ENCODE peak calls at places on chromosomes 13 and 19, in seven cellular contexts. U is BE2C, Q is transverse colon, R is AG09309, Z is adrenal gland, X is fibroblast of lung, V is GM12864. W is an unnamed sample.

GRCh38 chr13:47117268-47117667 is 220.4 kb upstream of the HTR2A start:
- DNase-seq in U (no peak), Q (no peak), R (peak; percentile 32), Z (no peak), X (peak; percentile 77), V (no peak), W (no peak)

GRCh38 chr19:10450853-10451609 is 30.7 kb downstream of the PDE4A start:
- DNase-seq in U (peak; percentile 71), Q (peak; percentile 93), R (no peak), Z (no peak), X (no peak), V (no peak), W (no peak)

GRCh38 chr13:24038405-24038804 is 122.1 kb upstream of the SPATA13 start:
- DNase-seq in U (no peak), Q (no peak), R (no peak), Z (no peak), X (peak; percentile 35), V (no peak), W (no peak)

GRCh38 chr19:10760268-10760944 is 42.5 kb downstream of the DNM2 start:
- DNase-seq in U (peak; percentile 85), Q (peak; percentile 49), R (no peak), Z (no peak), X (no peak), V (peak; percentile 47), W (no peak)

GRCh38 chr19:4977299-4978174 is 8.6 kb downstream of the KDM4B start:
- DNase-seq in U (peak; percentile 72), Q (peak; percentile 37), R (peak; percentile 69), Z (peak; percentile 67), X (peak; percentile 90), V (no peak), W (no peak)

GRCh38 chr19:55077106-55077505 is 1.4 kb downstream of the EPS8L1 start:
- DNase-seq in U (no peak), Q (no peak), R (no peak), Z (no peak), X (no peak), V (no peak), W (no peak)

GRCh38 chr13:41179593-41180250 is 14.6 kb downstream of the KBTBD7 start:
- DNase-seq in U (no peak), Q (no peak), R (no peak), Z (no peak), X (peak; percentile 37), V (no peak), W (no peak)

GRCh38 chr13:33140161-33140560 is 123.9 kb downstream of the KL start:
- DNase-seq in U (no peak), Q (no peak), R (no peak), Z (no peak), X (peak; percentile 18), V (no peak), W (no peak)

GRCh38 chr19:3625996-3626472 is 556 bp downstream of the CACTIN start:
- DNase-seq in U (no peak), Q (no peak), R (no peak), Z (no peak), X (no peak), V (no peak), W (no peak)

GRCh38 chr19:46299004-46299509 is 2.2 kb downstream of the HIF3A start:
- DNase-seq in U (peak; percentile 97), Q (peak; percentile 98), R (no peak), Z (peak; percentile 96), X (peak; percentile 96), V (no peak), W (peak; percentile 96)

GRCh38 chr19:29706635-29707034 is 8.4 kb downstream of the C19orf12 start:
- DNase-seq in U (no peak), Q (no peak), R (no peak), Z (no peak), X (no peak), V (no peak), W (no peak)

GRCh38 chr13:55000844-55001243 is 1972.2 kb downstream of the OLFM4 start:
- DNase-seq in U (no peak), Q (no peak), R (no peak), Z (no peak), X (no peak), V (no peak), W (no peak)

GRCh38 chr13:43918636-43919035 is 38.9 kb downstream of the LACC1 start:
- DNase-seq in U (no peak), Q (no peak), R (no peak), Z (no peak), X (peak; percentile 5), V (no peak), W (no peak)

GRCh38 chr19:49422407-49423277 is 599 bp downstream of the PTH2 start:
- DNase-seq in U (peak; percentile 69), Q (no peak), R (no peak), Z (peak; percentile 40), X (peak; percentile 20), V (no peak), W (no peak)

GRCh38 chr13:103640617-103641016 is 574.4 kb upstream of the SLC10A2 start:
- DNase-seq in U (no peak), Q (no peak), R (no peak), Z (no peak), X (no peak), V (no peak), W (no peak)

GRCh38 chr13:102042746-102043145 is 359.1 kb downstream of the FGF14 start:
- DNase-seq in U (no peak), Q (no peak), R (no peak), Z (no peak), X (no peak), V (no peak), W (no peak)

GRCh38 chr13:101382701-101383100 is 33.6 kb downstream of the NALCN start:
- DNase-seq in U (no peak), Q (no peak), R (no peak), Z (no peak), X (no peak), V (no peak), W (no peak)

GRCh38 chr19:33675501-33676124 is 53.9 kb downstream of the CHST8 start:
- DNase-seq in U (no peak), Q (no peak), R (no peak), Z (no peak), X (no peak), V (no peak), W (no peak)

GRCh38 chr19:53246498-53246897 is 8.2 kb downstream of the ZNF677 start:
- DNase-seq in U (no peak), Q (no peak), R (no peak), Z (no peak), X (no peak), V (peak; percentile 7), W (no peak)
- H3K4me3 ChIP-seq in U (no peak overlapping the region), Q (no peak overlapping the region), R (no peak overlapping the region), Z (no peak overlapping the region), X (no peak overlapping the region), V (no peak overlapping the region), W (no peak overlapping the region)

GRCh38 chr13:112734696-112735547 is 45.1 kb downstream of the ATP11A start:
- DNase-seq in U (no peak), Q (no peak), R (no peak), Z (no peak), X (no peak), V (no peak), W (no peak)
- H3K4me3 ChIP-seq in U (no peak overlapping the region), Q (no peak overlapping the region), R (no peak overlapping the region), Z (no peak overlapping the region), X (no peak overlapping the region), V (no peak overlapping the region), W (no peak overlapping the region)

DNA sequence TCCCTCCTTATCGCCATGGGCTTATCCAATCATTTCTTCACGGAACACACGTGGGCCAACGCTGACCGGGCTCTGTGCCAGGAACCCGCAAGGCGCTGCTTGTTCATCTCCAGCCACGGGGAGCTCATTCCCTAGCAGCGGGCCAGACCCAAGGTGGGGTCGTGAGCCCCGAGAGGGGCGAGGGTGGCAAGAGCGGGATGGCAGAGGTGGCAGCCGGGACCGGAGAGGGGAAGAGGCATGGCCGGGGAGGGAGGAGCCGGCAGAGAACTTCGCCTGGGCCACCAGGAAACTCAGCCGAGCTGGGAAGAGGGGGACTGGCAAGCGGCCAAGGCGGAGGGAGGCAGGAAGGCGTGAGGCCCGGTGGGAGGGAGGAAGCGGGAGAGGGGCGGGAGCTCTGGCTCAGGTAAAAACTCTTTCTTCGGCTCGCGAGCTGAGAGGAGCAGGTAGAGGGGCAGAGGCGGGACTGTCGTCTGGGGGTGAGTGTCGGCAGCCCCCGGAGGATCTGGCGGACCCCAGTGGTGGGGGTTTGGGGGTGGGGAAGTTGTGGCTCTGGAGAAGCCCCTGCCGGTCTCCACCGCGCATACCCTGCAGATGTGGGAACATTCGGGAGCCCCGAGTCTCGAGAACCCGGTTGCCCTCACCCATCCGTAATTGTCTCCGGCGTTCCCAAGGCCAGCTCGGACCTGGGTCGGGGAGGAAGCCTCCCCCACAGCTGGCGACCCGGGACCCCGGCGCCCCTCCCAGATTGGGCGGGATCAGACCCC is at the start of gene B3GNT3:
- DNase-seq in U (peak; percentile 57), Q (peak; percentile 95), R (no peak), Z (peak; percentile 24), X (no peak), V (no peak), W (peak; percentile 88)
- H3K4me3 ChIP-seq in U (no peak within 1 kb of the TSS), Q (peak within 1 kb of the TSS; percentile 58), R (no peak within 1 kb of the TSS), Z (no peak within 1 kb of the TSS), X (no peak within 1 kb of the TSS), V (no peak within 1 kb of the TSS), W (peak within 1 kb of the TSS; percentile 58)

DNA sequence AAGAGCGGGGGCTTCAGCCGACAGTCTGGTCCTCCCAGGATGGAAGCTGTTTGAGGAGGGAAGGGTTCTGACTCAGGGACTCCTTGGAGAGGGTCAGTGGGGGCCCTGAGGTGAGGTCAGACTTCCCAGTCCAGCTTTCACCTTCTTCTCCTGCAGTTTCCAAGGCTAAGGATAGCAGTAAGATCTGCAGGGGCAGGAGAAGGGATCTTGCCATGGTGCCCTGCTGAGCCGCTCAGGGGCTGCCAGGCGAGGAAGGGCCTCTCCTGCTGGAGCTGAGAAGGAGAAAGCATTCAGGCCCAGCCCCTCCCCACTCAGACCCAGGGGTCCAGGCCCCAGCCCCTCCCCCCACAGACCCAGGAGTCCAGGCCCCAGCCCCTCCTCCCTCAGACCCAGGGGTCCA is 1.5 kb downstream of the KLK7 start:
- DNase-seq in U (no peak), Q (no peak), R (no peak), Z (no peak), X (no peak), V (no peak), W (no peak)
- H3K4me3 ChIP-seq in U (no peak overlapping the region), Q (no peak overlapping the region), R (no peak overlapping the region), Z (no peak overlapping the region), X (no peak overlapping the region), V (no peak overlapping the region), W (no peak overlapping the region)

W was measured in RWPE2.